ENCODE peak calls at places on chromosome 20, in eight cellular contexts. N, W, C, T, S, B, G and J are unnamed samples. For H3K36me3, the result is how much of the 10 kb centered on the place peaks cover.

GRCh38 chr20:47956261-47956995 is 171.1 kb upstream of the SULF2 start:
- DNase-seq in N (no peak), W (no peak), C (no peak), T (no peak), S (no peak), B (no peak), G (no peak), J (no peak)

GRCh38 chr20:32752458-32753250 is 9.4 kb upstream of the COMMD7 start:
- DNase-seq in N (no peak), W (no peak), C (no peak), T (peak), S (no peak), B (no peak), G (no peak), J (no peak)

GRCh38 chr20:37567671-37568588 is 40.3 kb upstream of the BLCAP start:
- DNase-seq in N (no peak), W (no peak), C (peak), T (peak), S (peak), B (no peak), G (no peak), J (peak)

GRCh38 chr20:21371193-21371592 is 26.1 kb downstream of the NKX2-4 start:
- DNase-seq in N (no peak), W (no peak), C (no peak), T (no peak), S (no peak), B (no peak), G (no peak), J (no peak)

GRCh38 chr20:57536759-57537724 is 12.1 kb upstream of the CTCFL start:
- DNase-seq in N (no peak), W (no peak), C (no peak), T (no peak), S (no peak), B (no peak), G (no peak), J (no peak)

GRCh38 chr20:46347831-46348230 is 39.5 kb upstream of the CDH22 start:
- DNase-seq in N (no peak), W (no peak), C (peak), T (no peak), S (no peak), B (no peak), G (no peak), J (no peak)

GRCh38 chr20:33656010-33656782 is 5.9 kb upstream of the C20orf144 start:
- DNase-seq in N (no peak), W (no peak), C (no peak), T (no peak), S (no peak), B (no peak), G (no peak), J (no peak)

GRCh38 chr20:18056174-18057105 is 1.3 kb downstream of the OVOL2 start:
- DNase-seq in N (no peak), W (no peak), C (peak), T (no peak), S (no peak), B (no peak), G (no peak), J (no peak)

GRCh38 chr20:57601737-57602136 is 18.5 kb downstream of the ZBP1 start:
- DNase-seq in N (no peak), W (no peak), C (no peak), T (no peak), S (no peak), B (no peak), G (no peak), J (no peak)

GRCh38 chr20:1418335-1418734 is 25.5 kb upstream of the FKBP1A start:
- DNase-seq in N (no peak), W (no peak), C (no peak), T (no peak), S (peak), B (no peak), G (no peak), J (no peak)

GRCh38 chr20:4021905-4022304 is 6.5 kb upstream of the RNF24 start:
- DNase-seq in N (no peak), W (no peak), C (no peak), T (no peak), S (no peak), B (no peak), G (no peak), J (no peak)

GRCh38 chr20:2340823-2341222 is 39.9 kb upstream of the TGM6 start:
- DNase-seq in N (no peak), W (no peak), C (no peak), T (no peak), S (no peak), B (no peak), G (no peak), J (no peak)

DNA sequence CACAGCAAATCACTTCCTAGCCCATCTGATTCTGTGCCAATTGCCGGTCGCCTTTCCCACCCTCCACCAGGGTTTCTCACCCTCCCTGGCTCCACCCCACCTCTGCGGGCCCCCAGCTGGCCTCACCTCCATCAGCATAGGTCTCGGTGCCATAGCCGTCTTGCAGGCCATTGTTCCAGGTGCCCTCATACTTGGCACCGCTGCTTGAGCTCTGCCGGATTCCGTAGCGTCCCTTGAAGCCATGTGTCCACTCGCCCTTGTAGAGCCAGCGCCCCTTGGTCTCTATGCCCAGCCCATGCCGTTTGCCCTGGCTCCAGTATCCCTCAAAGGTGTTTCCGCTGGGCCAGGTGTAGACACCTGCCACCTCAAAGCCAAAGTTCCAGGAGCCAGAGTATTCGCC is 787 bp downstream of the JPH2 start:
- DNase-seq in N (no peak), W (no peak), C (no peak), T (no peak), S (no peak), B (no peak), G (no peak), J (no peak)
- TF ChIP-seq POLR2AphosphoS5 in N (no peak), W (no peak), C (no peak), T (no peak), S (no peak), B (no peak), G (no peak), J (no peak)

GRCh38 chr20:35122787-35123405 is 24.2 kb downstream of the EDEM2 start:
- DNase-seq in N (no peak), W (no peak), C (no peak), T (no peak), S (peak), B (no peak), G (no peak), J (no peak)

GRCh38 chr20:35129647-35130069 is 17.5 kb downstream of the EDEM2 start:
- DNase-seq in N (peak), W (no peak), C (no peak), T (no peak), S (peak), B (no peak), G (no peak), J (no peak)

GRCh38 chr20:35120012-35120701 is 27.0 kb downstream of the EDEM2 start:
- DNase-seq in N (no peak), W (no peak), C (no peak), T (peak), S (peak), B (no peak), G (no peak), J (no peak)

GRCh38 chr20:35121186-35121585 is 25.9 kb downstream of the EDEM2 start:
- DNase-seq in N (no peak), W (no peak), C (no peak), T (peak), S (no peak), B (no peak), G (no peak), J (no peak)

DNA sequence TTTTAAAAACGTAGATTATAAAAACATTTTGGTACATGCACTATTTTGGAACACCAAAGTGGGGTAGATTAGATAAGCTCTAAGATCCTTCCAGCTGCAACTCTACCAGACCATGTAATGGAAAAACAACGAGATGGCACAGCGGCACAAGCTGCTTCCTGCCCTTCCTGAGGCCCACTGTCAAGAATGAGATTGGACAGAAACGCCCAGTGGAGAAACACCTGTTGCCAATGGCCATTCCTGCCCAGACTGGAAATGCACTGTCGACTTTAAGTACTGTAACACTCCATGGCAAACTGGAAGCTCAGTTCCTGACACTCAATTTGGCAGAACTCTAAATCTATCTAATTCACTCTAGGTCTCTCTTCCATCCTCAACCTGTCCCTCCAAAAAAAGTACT is 21.4 kb downstream of the EDEM2 start:
- DNase-seq in N (no peak), W (no peak), C (no peak), T (no peak), S (no peak), B (no peak), G (no peak), J (no peak)
- H3K36me3 ChIP-seq in N (under half), W (under half), C (under half), T (under half), S (under half), B (under half), G (under half), J (under half)

DNA sequence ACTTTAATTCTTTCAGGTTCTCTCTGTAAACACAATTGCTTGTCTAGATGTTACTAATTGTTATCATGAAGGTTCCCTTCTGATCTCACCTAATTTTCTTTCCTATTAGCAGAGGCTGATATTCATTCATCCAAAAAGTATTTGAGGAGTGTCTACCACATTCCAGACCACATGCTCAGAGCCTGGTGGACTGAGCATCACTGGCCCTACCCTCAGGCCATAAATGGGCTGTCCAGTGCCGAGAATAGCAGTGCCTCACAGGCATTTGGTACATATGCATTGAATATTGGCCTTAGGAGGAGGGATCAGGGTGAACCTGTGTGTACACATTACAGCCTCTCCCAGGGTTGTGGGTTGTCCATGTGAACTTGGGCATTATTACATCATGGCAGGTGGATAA is 40.4 kb upstream of the PRELID3B start:
- DNase-seq in N (no peak), W (no peak), C (no peak), T (no peak), S (no peak), B (no peak), G (no peak), J (no peak)
- TF ChIP-seq EZH2 in N (no peak), W (no peak), C (no peak), T (no peak), S (no peak), B (no peak), G (no peak), J (no peak)

DNA sequence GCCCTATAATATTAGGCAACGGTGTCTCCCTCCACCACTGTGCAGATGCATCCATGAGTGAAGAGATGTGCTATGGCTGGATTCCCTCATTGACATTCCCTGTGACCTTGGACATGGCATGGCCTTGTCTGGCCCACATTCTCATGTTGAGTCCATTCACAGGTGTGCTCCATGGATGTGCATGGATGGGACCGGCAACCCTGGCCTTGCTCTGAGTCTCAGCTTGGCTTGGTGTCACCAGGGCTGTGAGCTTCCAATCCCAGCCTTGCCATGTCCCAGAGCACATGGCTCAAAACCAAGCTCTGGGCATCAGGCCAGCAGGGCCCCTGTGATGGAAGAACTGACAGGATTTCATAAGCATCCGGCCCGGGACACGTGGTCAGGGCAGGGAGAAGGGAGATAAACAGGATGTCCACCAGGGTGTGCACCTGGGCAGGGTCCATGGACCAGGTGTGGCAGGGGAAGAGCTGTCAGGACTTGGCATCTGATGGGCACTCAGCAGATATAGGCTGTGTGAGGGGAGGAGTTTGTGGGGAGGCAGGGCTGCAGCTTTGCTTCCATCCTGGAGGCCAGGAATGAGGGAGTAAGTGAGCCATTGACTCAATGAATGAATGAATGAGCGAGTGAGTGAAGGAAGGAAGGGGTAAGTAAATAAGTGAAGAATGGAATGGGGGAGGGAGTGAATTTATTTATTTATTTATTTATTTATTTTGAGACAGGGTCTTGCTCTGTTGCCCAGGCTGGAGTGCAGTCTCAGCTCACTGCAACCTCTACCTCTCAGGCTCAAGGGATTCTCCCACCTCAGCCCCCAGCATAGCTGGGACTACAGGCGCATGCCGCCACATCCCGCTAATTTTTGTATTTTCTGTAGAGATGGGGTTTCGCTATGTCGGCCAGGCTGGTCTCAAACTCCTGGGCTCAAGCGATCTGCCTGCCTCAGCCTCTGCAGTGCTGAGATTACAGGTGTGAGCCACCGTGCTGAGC is 15.7 kb downstream of the NRSN2 start:
- DNase-seq in N (peak), W (peak), C (peak), T (peak), S (peak), B (no peak), G (no peak), J (no peak)
- TF ChIP-seq POLR2AphosphoS5 in N (peak), W (peak), C (no peak), T (no peak), S (peak), B (no peak), G (no peak), J (no peak)

GRCh38 chr20:62203378-62204030 is 16.6 kb downstream of the HRH3 start:
- DNase-seq in N (no peak), W (no peak), C (no peak), T (no peak), S (peak), B (no peak), G (no peak), J (peak)

GRCh38 chr20:62202676-62203377 is 17.3 kb downstream of the HRH3 start:
- DNase-seq in N (no peak), W (no peak), C (no peak), T (no peak), S (no peak), B (no peak), G (no peak), J (no peak)

GRCh38 chr20:62201173-62202082 is 18.6 kb downstream of the MTG2 start:
- DNase-seq in N (no peak), W (no peak), C (no peak), T (no peak), S (no peak), B (peak), G (no peak), J (no peak)

GRCh38 chr20:62200491-62201172 is 17.8 kb downstream of the MTG2 start:
- DNase-seq in N (no peak), W (no peak), C (no peak), T (no peak), S (no peak), B (no peak), G (no peak), J (no peak)

GRCh38 chr20:62202083-62202395 is 18.0 kb downstream of the HRH3 start:
- DNase-seq in N (no peak), W (no peak), C (no peak), T (no peak), S (no peak), B (no peak), G (no peak), J (no peak)
- H3K36me3 ChIP-seq in N (under half), W (under half), C (under half), T (half or more), S (under half), B (under half), G (under half), J (under half)

GRCh38 chr20:20209684-20210083 is 157.4 kb downstream of the CFAP61 start:
- DNase-seq in N (no peak), W (no peak), C (no peak), T (no peak), S (no peak), B (no peak), G (no peak), J (no peak)
- TF ChIP-seq EZH2 in N (no peak), W (no peak), C (no peak), T (no peak), S (no peak), B (no peak), G (no peak), J (no peak)

GRCh38 chr20:59003836-59004492 is 3.1 kb downstream of the CTSZ start:
- DNase-seq in N (no peak), W (no peak), C (no peak), T (no peak), S (no peak), B (no peak), G (no peak), J (no peak)

GRCh38 chr20:59005523-59006166 is 1.4 kb downstream of the CTSZ start:
- DNase-seq in N (no peak), W (no peak), C (no peak), T (no peak), S (no peak), B (no peak), G (no peak), J (no peak)

GRCh38 chr20:59002874-59003399 is 4.1 kb downstream of the CTSZ start:
- DNase-seq in N (no peak), W (no peak), C (no peak), T (no peak), S (no peak), B (no peak), G (no peak), J (no peak)

GRCh38 chr20:59004763-59005522 is 2.1 kb downstream of the CTSZ start:
- DNase-seq in N (peak), W (no peak), C (no peak), T (no peak), S (peak), B (peak), G (no peak), J (no peak)

GRCh38 chr20:59004493-59004762 is 2.6 kb downstream of the CTSZ start:
- DNase-seq in N (no peak), W (no peak), C (no peak), T (no peak), S (no peak), B (no peak), G (no peak), J (no peak)
- TF ChIP-seq POLR2AphosphoS5 in N (no peak), W (no peak), C (no peak), T (no peak), S (no peak), B (no peak), G (no peak), J (no peak)

DNA sequence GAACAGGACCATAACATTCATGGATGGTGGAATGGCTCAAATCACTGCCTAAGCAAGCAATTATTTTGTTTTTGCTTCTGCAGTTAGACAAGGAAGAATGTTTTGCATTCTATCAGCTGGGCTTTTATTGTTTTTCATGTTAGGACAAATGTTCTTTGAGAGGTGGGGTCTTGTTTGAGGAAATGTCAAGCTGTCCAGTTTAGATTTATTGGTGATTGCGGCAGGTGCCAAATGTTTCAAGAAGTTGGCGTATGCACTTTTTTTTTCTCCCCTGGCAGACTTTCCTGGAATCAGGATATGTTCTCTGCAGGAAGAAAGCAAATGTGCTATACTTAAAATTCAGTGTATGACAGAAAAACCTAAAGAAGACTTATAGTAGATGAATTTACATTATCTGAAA is 81.0 kb upstream of the JAG1 start:
- DNase-seq in N (no peak), W (no peak), C (no peak), T (no peak), S (peak), B (no peak), G (no peak), J (no peak)
- H3K36me3 ChIP-seq in N (under half), W (under half), C (under half), T (under half), S (under half), B (under half), G (under half), J (under half)

GRCh38 chr20:13220194-13220856 is 749 bp upstream of the ISM1 start:
- DNase-seq in N (no peak), W (no peak), C (peak), T (no peak), S (peak), B (no peak), G (peak), J (no peak)
- TF ChIP-seq EZH2 in N (peak), W (no peak), C (no peak), T (no peak), S (peak), B (no peak), G (peak), J (peak)

DNA sequence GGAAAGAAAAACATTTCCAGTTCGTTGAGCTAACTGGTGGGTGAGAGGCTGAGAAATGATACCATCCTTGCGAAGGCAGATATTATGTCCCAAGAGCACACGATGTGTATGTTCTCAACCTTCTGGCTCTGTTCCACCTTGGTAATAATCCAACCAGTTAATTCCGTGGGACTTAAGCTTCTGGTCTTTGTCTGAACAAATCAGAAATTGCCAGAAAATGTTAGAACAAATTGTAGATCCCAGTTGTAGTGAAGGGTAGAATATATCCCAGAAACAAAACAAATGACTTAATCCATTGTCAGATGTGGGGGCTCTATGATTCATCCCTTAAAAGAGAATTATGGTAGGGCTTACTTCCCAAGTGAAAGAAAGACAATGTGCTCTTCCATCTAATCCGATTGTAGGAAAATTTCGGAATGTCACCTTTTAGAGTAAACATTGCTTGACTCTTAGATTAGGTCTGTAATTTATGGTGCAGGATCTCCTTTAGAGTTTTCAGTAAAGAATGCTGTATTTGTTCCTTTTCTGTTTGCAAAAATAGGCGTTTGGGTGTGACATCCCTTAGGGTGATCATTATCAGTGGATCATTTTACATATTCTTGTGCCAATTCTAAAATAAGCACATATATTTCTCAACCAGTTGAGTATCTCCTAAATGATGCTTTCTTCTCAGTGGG is 234.5 kb upstream of the ZNF217 start:
- DNase-seq in N (no peak), W (peak), C (no peak), T (no peak), S (peak), B (no peak), G (no peak), J (no peak)
- TF ChIP-seq POLR2AphosphoS5 in N (no peak), W (no peak), C (no peak), T (no peak), S (no peak), B (no peak), G (no peak), J (no peak)